ENCODE peak calls at places on chromosomes 16 and 17, in four cellular contexts. One of them, this sample, is unnamed.

GRCh38 chr17:28271431-28271830 is 47.6 kb upstream of the TMEM97 start:
- DNase-seq in HepG2: no peak
- DNase-seq in K562: no peak
- DNase-seq in GM12878: no peak
- DNase-seq in this sample: no peak

GRCh38 chr16:59459811-59460210 is 725.7 kb upstream of the GOT2 start:
- DNase-seq in K562: no peak
- DNase-seq in HepG2: no peak
- DNase-seq in GM12878: no peak
- DNase-seq in this sample: no peak

GRCh38 chr17:57395721-57396321 is 139.5 kb downstream of the MSI2 start:
- DNase-seq in K562: no peak
- DNase-seq in HepG2: no peak
- DNase-seq in GM12878: no peak
- DNase-seq in this sample: no peak

GRCh38 chr16:3149630-3150345 is 15.0 kb downstream of the ZNF213 start:
- DNase-seq in GM12878: no peak
- DNase-seq in K562: peak; percentile 88
- DNase-seq in HepG2: no peak
- DNase-seq in this sample: peak; percentile 56

GRCh38 chr16:48366165-48367093 is 18.8 kb downstream of the SIAH1 start:
- DNase-seq in GM12878: peak; percentile 68
- DNase-seq in K562: peak; percentile 64
- DNase-seq in HepG2: peak; percentile 79
- DNase-seq in this sample: peak; percentile 57

GRCh38 chr17:58755269-58755576 is 431 bp upstream of the PPM1E start:
- DNase-seq in GM12878: no peak
- DNase-seq in K562: no peak
- DNase-seq in HepG2: no peak
- DNase-seq in this sample: no peak

GRCh38 chr16:3509470-3509928 is 8.7 kb downstream of the CLUAP1 start:
- DNase-seq in K562: peak; percentile 12
- DNase-seq in GM12878: peak; percentile 84
- DNase-seq in HepG2: no peak
- DNase-seq in this sample: no peak

GRCh38 chr17:61485067-61485775 is 33.0 kb downstream of the TBX4 start:
- DNase-seq in K562: no peak
- DNase-seq in GM12878: no peak
- DNase-seq in HepG2: no peak
- DNase-seq in this sample: no peak

GRCh38 chr16:87921236-87921773 is 15.0 kb downstream of the CA5A start:
- DNase-seq in GM12878: no peak
- DNase-seq in HepG2: no peak
- DNase-seq in K562: peak; percentile 54
- DNase-seq in this sample: no peak

GRCh38 chr16:65124596-65124995 is 2.7 kb upstream of the CDH11 start:
- DNase-seq in GM12878: no peak
- DNase-seq in K562: no peak
- DNase-seq in HepG2: no peak
- DNase-seq in this sample: no peak

GRCh38 chr17:78680436-78680835 is 101.6 kb downstream of the CYTH1 start:
- DNase-seq in HepG2: no peak
- DNase-seq in K562: no peak
- DNase-seq in GM12878: no peak
- DNase-seq in this sample: no peak

GRCh38 chr16:11328172-11329079 is 16.8 kb upstream of the RMI2 start:
- DNase-seq in HepG2: no peak
- DNase-seq in K562: no peak
- DNase-seq in GM12878: peak; percentile 95
- DNase-seq in this sample: no peak

GRCh38 chr16:85220125-85220839 is 108.0 kb upstream of the CIBAR2 start:
- DNase-seq in GM12878: no peak
- DNase-seq in HepG2: peak; percentile 22
- DNase-seq in K562: no peak
- DNase-seq in this sample: peak; percentile 57

GRCh38 chr17:71338396-71338795 is 782.4 kb upstream of the SOX9 start:
- DNase-seq in HepG2: no peak
- DNase-seq in K562: no peak
- DNase-seq in GM12878: no peak
- DNase-seq in this sample: no peak

GRCh38 chr16:68069511-68070248 is 15.5 kb upstream of the NFATC3 start:
- DNase-seq in K562: no peak
- DNase-seq in HepG2: no peak
- DNase-seq in GM12878: no peak
- DNase-seq in this sample: no peak

GRCh38 chr16:21638573-21638975 is 13.8 kb downstream of the IGSF6 start:
- DNase-seq in HepG2: peak; percentile 91
- DNase-seq in K562: no peak
- DNase-seq in GM12878: no peak
- DNase-seq in this sample: no peak

GRCh38 chr17:39939588-39940419 is 12.3 kb downstream of the LRRC3C start:
- DNase-seq in GM12878: peak; percentile 71
- DNase-seq in K562: peak; percentile 60
- DNase-seq in HepG2: no peak
- DNase-seq in this sample: peak; percentile 23

GRCh38 chr17:41966453-41967140 is at the start of gene CNP:
- DNase-seq in GM12878: peak; percentile 49
- DNase-seq in K562: peak; percentile 92
- DNase-seq in HepG2: peak; percentile 82
- DNase-seq in this sample: peak; percentile 90

GRCh38 chr16:78628526-78628925 is 529.1 kb downstream of the WWOX start:
- DNase-seq in HepG2: no peak
- DNase-seq in GM12878: no peak
- DNase-seq in K562: no peak
- DNase-seq in this sample: no peak

GRCh38 chr16:1639282-1639681 is 27.1 kb downstream of the CRAMP1 start:
- DNase-seq in K562: no peak
- DNase-seq in GM12878: no peak
- DNase-seq in HepG2: peak; percentile 9
- DNase-seq in this sample: no peak

GRCh38 chr17:596763-597644 is 117.6 kb downstream of the VPS53 start:
- DNase-seq in K562: peak; percentile 36
- DNase-seq in GM12878: no peak
- DNase-seq in HepG2: no peak
- DNase-seq in this sample: no peak

GRCh38 chr17:43517161-43517560 is 29.0 kb downstream of the ETV4 start:
- DNase-seq in K562: no peak
- DNase-seq in HepG2: no peak
- DNase-seq in GM12878: peak; percentile 61
- DNase-seq in this sample: no peak

GRCh38 chr17:79041723-79042420 is 17.9 kb downstream of the C1QTNF1 start:
- DNase-seq in GM12878: no peak
- DNase-seq in HepG2: no peak
- DNase-seq in K562: no peak
- DNase-seq in this sample: no peak

GRCh38 chr17:22267019-22267418 is 574.7 kb downstream of the KCNJ18 start:
- DNase-seq in HepG2: no peak
- DNase-seq in K562: peak; percentile 7
- DNase-seq in GM12878: no peak
- DNase-seq in this sample: no peak

GRCh38 chr17:64480951-64481350 is 15.9 kb downstream of the POLG2 start:
- DNase-seq in HepG2: no peak
- DNase-seq in GM12878: no peak
- DNase-seq in K562: no peak
- DNase-seq in this sample: no peak

GRCh38 chr17:81307636-81308035 is 12.5 kb upstream of the SLC38A10 start:
- DNase-seq in HepG2: no peak
- DNase-seq in K562: no peak
- DNase-seq in GM12878: no peak
- DNase-seq in this sample: no peak

GRCh38 chr17:75759457-75759856 is 5.5 kb downstream of the GALK1 start:
- DNase-seq in HepG2: no peak
- DNase-seq in GM12878: no peak
- DNase-seq in K562: no peak
- DNase-seq in this sample: no peak

GRCh38 chr16:89043636-89044393 is 49.8 kb upstream of the ACSF3 start:
- DNase-seq in K562: no peak
- DNase-seq in GM12878: no peak
- DNase-seq in HepG2: no peak
- DNase-seq in this sample: no peak

GRCh38 chr17:58382108-58382884 is 30.3 kb upstream of the SUPT4H1 start:
- DNase-seq in K562: no peak
- DNase-seq in HepG2: peak; percentile 60
- DNase-seq in GM12878: peak; percentile 44
- DNase-seq in this sample: no peak

GRCh38 chr17:44378171-44378705 is 11.2 kb downstream of the ITGA2B start:
- DNase-seq in HepG2: no peak
- DNase-seq in K562: no peak
- DNase-seq in GM12878: no peak
- DNase-seq in this sample: no peak

GRCh38 chr17:63961355-63962207 is 11.1 kb downstream of the SCN4A start:
- DNase-seq in HepG2: peak; percentile 68
- DNase-seq in GM12878: no peak
- DNase-seq in K562: peak; percentile 95
- DNase-seq in this sample: peak; percentile 98

GRCh38 chr16:79798416-79799053 is 198.0 kb upstream of the MAF start:
- DNase-seq in GM12878: no peak
- DNase-seq in K562: no peak
- DNase-seq in HepG2: no peak
- DNase-seq in this sample: no peak

GRCh38 chr16:27378871-27379580 is 22.9 kb upstream of the IL21R start:
- DNase-seq in GM12878: no peak
- DNase-seq in K562: no peak
- DNase-seq in HepG2: no peak
- DNase-seq in this sample: no peak
- TF ChIP-seq SP1 in GM12878: no peak
- TF ChIP-seq SP1 in K562: no peak
- TF ChIP-seq SP1 in HepG2: no peak
- TF ChIP-seq SP1 in this sample: no peak

DNA sequence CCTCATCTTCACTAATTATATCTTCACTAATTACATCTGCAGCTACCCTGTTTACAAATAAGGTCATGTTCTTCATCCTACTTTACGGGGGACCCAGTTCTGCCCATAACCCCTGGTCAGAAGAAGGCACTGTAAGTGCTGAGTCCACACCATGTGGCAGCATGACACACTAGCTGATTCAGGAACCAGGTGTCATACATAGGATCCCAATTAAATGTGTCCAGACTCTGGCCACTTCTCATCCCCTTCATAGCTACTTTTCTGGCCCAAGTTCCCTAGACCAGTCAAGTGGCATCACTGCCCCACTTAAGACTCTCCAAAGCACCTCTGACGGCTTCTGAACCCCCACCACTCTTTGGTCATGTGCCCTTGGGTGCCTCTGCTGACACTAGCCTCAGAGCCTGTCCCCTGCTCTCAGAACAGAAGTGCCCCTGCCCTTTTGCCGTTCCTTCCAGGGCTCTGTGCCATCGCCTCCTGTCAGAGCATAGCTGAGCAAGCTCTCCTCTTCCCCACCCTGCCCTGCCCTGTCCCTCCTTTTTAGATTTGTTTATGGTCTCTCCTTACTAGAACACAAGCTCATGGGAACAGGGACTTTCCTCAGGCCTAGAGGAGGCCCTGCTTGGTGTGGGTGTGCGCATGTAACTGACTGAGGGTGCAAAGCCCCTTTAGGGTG is 61.1 kb downstream of the B9D1 start:
- DNase-seq in GM12878: no peak
- DNase-seq in K562: no peak
- DNase-seq in HepG2: no peak
- DNase-seq in this sample: no peak
- TF ChIP-seq TARDBP in GM12878: no peak
- TF ChIP-seq TARDBP in K562: no peak
- TF ChIP-seq TARDBP in HepG2: no peak
- TF ChIP-seq TARDBP in this sample: no peak

GRCh38 chr17:45775576-45776011 is 8.5 kb upstream of the CRHR1 start:
- DNase-seq in GM12878: no peak
- DNase-seq in HepG2: no peak
- DNase-seq in K562: no peak
- DNase-seq in this sample: no peak
- TF ChIP-seq FOXM1 in GM12878: no peak
- TF ChIP-seq FOXM1 in HepG2: no peak
- TF ChIP-seq FOXM1 in K562: no peak
- TF ChIP-seq FOXM1 in this sample: no peak

GRCh38 chr17:51479303-51479702 is 219.0 kb downstream of the UTP18 start:
- DNase-seq in K562: no peak
- DNase-seq in HepG2: no peak
- DNase-seq in GM12878: no peak
- DNase-seq in this sample: no peak
- TF ChIP-seq SP1 in K562: no peak
- TF ChIP-seq SP1 in HepG2: no peak
- TF ChIP-seq SP1 in GM12878: no peak
- TF ChIP-seq SP1 in this sample: no peak

GRCh38 chr17:66129759-66130158 is 62.2 kb downstream of the CEP112 start:
- DNase-seq in HepG2: no peak
- DNase-seq in K562: no peak
- DNase-seq in GM12878: no peak
- DNase-seq in this sample: no peak

GRCh38 chr17:66123163-66123562 is 68.8 kb downstream of the CEP112 start:
- DNase-seq in HepG2: no peak
- DNase-seq in K562: no peak
- DNase-seq in GM12878: no peak
- DNase-seq in this sample: no peak

DNA sequence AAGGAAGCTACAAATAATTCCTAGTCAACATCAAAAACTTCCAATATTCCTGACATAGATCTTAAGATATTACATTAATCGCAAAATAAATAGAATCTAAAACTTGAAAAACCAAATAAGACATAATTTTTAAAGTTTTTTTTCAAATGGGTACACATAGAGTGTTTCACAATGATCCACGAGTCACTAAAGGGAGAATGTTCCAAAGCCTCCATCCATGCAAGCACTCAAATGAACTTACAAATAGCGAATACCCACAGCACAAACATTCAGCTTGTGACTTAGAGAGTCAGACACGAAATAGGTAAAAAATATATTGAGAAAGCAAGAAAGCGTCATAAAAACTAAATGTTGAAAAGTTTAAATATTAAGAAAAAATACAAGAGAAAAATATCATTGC is 65.7 kb downstream of the CEP112 start:
- DNase-seq in K562: no peak
- DNase-seq in HepG2: no peak
- DNase-seq in GM12878: no peak
- DNase-seq in this sample: no peak
- TF ChIP-seq TARDBP in K562: no peak
- TF ChIP-seq TARDBP in HepG2: no peak
- TF ChIP-seq TARDBP in GM12878: no peak
- TF ChIP-seq TARDBP in this sample: no peak

DNA sequence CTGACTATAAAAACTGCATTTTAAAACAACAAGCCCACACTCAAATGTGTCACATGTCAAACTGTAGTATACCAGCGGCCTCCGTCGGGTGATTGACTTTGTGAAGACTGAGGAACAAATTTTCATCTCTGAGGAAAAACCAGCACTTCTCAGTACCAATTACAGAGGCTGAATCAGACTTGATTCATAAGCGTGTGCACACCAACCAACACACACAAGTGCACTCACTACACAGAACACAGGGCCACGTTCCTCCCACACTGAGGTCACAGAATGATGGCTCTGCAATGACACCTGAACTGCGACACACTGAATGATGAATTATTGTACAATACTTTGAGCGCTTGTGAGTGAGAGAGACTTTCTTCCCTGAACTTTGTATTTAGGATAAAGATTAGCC is 29.6 kb downstream of the XPO6 start:
- DNase-seq in GM12878: no peak
- DNase-seq in HepG2: no peak
- DNase-seq in K562: no peak
- DNase-seq in this sample: no peak
- TF ChIP-seq FOXM1 in GM12878: no peak
- TF ChIP-seq FOXM1 in HepG2: no peak
- TF ChIP-seq FOXM1 in K562: no peak
- TF ChIP-seq FOXM1 in this sample: no peak

This sample was measured in HEK293T.